ENCODE peak calls at places on chromosome 9, in eight cellular contexts. One of them, this sample, is unnamed.

GRCh38 chr9:93820667-93821306 is 134.4 kb downstream of the BARX1 start:
- DNase-seq in right lobe of liver: no peak
- DNase-seq in tibial artery: no peak
- DNase-seq in IMR-90: no peak
- DNase-seq in CD8-positive, alpha-beta T cell: no peak
- DNase-seq in left ventricle myocardium inferior: no peak
- DNase-seq in CD8-positive, alpha-beta memory T cell: no peak
- DNase-seq in neuronal stem cell: no peak
- DNase-seq in this sample: no peak

GRCh38 chr9:114214686-114215397 is 59.5 kb downstream of the COL27A1 start:
- DNase-seq in right lobe of liver: no peak
- DNase-seq in tibial artery: no peak
- DNase-seq in IMR-90: no peak
- DNase-seq in CD8-positive, alpha-beta T cell: no peak
- DNase-seq in left ventricle myocardium inferior: no peak
- DNase-seq in CD8-positive, alpha-beta memory T cell: no peak
- DNase-seq in neuronal stem cell: no peak
- DNase-seq in this sample: no peak

GRCh38 chr9:116661037-116661954 is 25.8 kb upstream of the TRIM32 start:
- DNase-seq in right lobe of liver: no peak
- DNase-seq in tibial artery: no peak
- DNase-seq in IMR-90: peak
- DNase-seq in CD8-positive, alpha-beta T cell: no peak
- DNase-seq in left ventricle myocardium inferior: no peak
- DNase-seq in CD8-positive, alpha-beta memory T cell: no peak
- DNase-seq in neuronal stem cell: peak
- DNase-seq in this sample: peak

GRCh38 chr9:23394189-23394588 is 431.9 kb downstream of the ELAVL2 start:
- DNase-seq in right lobe of liver: no peak
- DNase-seq in tibial artery: no peak
- DNase-seq in IMR-90: no peak
- DNase-seq in CD8-positive, alpha-beta T cell: no peak
- DNase-seq in left ventricle myocardium inferior: no peak
- DNase-seq in CD8-positive, alpha-beta memory T cell: no peak
- DNase-seq in neuronal stem cell: no peak
- DNase-seq in this sample: no peak

GRCh38 chr9:106964329-106964728 is 101.4 kb downstream of the ZNF462 start:
- DNase-seq in right lobe of liver: no peak
- DNase-seq in tibial artery: no peak
- DNase-seq in IMR-90: no peak
- DNase-seq in CD8-positive, alpha-beta T cell: no peak
- DNase-seq in left ventricle myocardium inferior: no peak
- DNase-seq in CD8-positive, alpha-beta memory T cell: no peak
- DNase-seq in neuronal stem cell: no peak
- DNase-seq in this sample: no peak

GRCh38 chr9:35333551-35333950 is 156.4 kb upstream of the RUSC2 start:
- DNase-seq in right lobe of liver: no peak
- DNase-seq in tibial artery: no peak
- DNase-seq in IMR-90: peak
- DNase-seq in CD8-positive, alpha-beta T cell: no peak
- DNase-seq in left ventricle myocardium inferior: no peak
- DNase-seq in CD8-positive, alpha-beta memory T cell: no peak
- DNase-seq in neuronal stem cell: no peak
- DNase-seq in this sample: peak

GRCh38 chr9:1979815-1980367 is 35.3 kb upstream of the SMARCA2 start:
- DNase-seq in right lobe of liver: peak
- DNase-seq in tibial artery: no peak
- DNase-seq in IMR-90: peak
- DNase-seq in CD8-positive, alpha-beta T cell: no peak
- DNase-seq in left ventricle myocardium inferior: peak
- DNase-seq in CD8-positive, alpha-beta memory T cell: no peak
- DNase-seq in neuronal stem cell: no peak
- DNase-seq in this sample: no peak

GRCh38 chr9:88716636-88717035 is 181.7 kb downstream of the NXNL2 start:
- DNase-seq in right lobe of liver: no peak
- DNase-seq in tibial artery: no peak
- DNase-seq in IMR-90: no peak
- DNase-seq in CD8-positive, alpha-beta T cell: no peak
- DNase-seq in left ventricle myocardium inferior: no peak
- DNase-seq in CD8-positive, alpha-beta memory T cell: no peak
- DNase-seq in neuronal stem cell: no peak
- DNase-seq in this sample: no peak

GRCh38 chr9:88523056-88523455 is 11.9 kb upstream of the NXNL2 start:
- DNase-seq in right lobe of liver: no peak
- DNase-seq in tibial artery: no peak
- DNase-seq in IMR-90: peak
- DNase-seq in CD8-positive, alpha-beta T cell: no peak
- DNase-seq in left ventricle myocardium inferior: no peak
- DNase-seq in CD8-positive, alpha-beta memory T cell: no peak
- DNase-seq in neuronal stem cell: no peak
- DNase-seq in this sample: peak

GRCh38 chr9:133956520-133957076 is 35.5 kb downstream of the VAV2 start:
- DNase-seq in right lobe of liver: peak
- DNase-seq in tibial artery: no peak
- DNase-seq in IMR-90: peak
- DNase-seq in CD8-positive, alpha-beta T cell: no peak
- DNase-seq in left ventricle myocardium inferior: no peak
- DNase-seq in CD8-positive, alpha-beta memory T cell: peak
- DNase-seq in neuronal stem cell: no peak
- DNase-seq in this sample: no peak

GRCh38 chr9:73615557-73615956 is 463.9 kb downstream of the ANXA1 start:
- DNase-seq in right lobe of liver: no peak
- DNase-seq in tibial artery: no peak
- DNase-seq in IMR-90: no peak
- DNase-seq in CD8-positive, alpha-beta T cell: no peak
- DNase-seq in left ventricle myocardium inferior: no peak
- DNase-seq in CD8-positive, alpha-beta memory T cell: no peak
- DNase-seq in neuronal stem cell: no peak
- DNase-seq in this sample: no peak

GRCh38 chr9:113695901-113696300 is 180.2 kb upstream of the ZNF618 start:
- DNase-seq in right lobe of liver: no peak
- DNase-seq in tibial artery: no peak
- DNase-seq in IMR-90: no peak
- DNase-seq in CD8-positive, alpha-beta T cell: no peak
- DNase-seq in left ventricle myocardium inferior: no peak
- DNase-seq in CD8-positive, alpha-beta memory T cell: no peak
- DNase-seq in neuronal stem cell: no peak
- DNase-seq in this sample: peak

GRCh38 chr9:68685770-68686169 is 19.3 kb upstream of the PIP5K1B start:
- DNase-seq in right lobe of liver: no peak
- DNase-seq in tibial artery: no peak
- DNase-seq in IMR-90: no peak
- DNase-seq in CD8-positive, alpha-beta T cell: no peak
- DNase-seq in left ventricle myocardium inferior: no peak
- DNase-seq in CD8-positive, alpha-beta memory T cell: no peak
- DNase-seq in neuronal stem cell: no peak
- DNase-seq in this sample: no peak

GRCh38 chr9:35814841-35815543 is at the start of gene HINT2:
- DNase-seq in right lobe of liver: peak
- DNase-seq in tibial artery: peak
- DNase-seq in IMR-90: peak
- DNase-seq in CD8-positive, alpha-beta T cell: peak
- DNase-seq in left ventricle myocardium inferior: peak
- DNase-seq in CD8-positive, alpha-beta memory T cell: peak
- DNase-seq in neuronal stem cell: peak
- DNase-seq in this sample: peak

GRCh38 chr9:35645736-35646582 is 4.8 kb downstream of the SIT1 start:
- DNase-seq in right lobe of liver: no peak
- DNase-seq in tibial artery: peak
- DNase-seq in IMR-90: no peak
- DNase-seq in CD8-positive, alpha-beta T cell: no peak
- DNase-seq in left ventricle myocardium inferior: no peak
- DNase-seq in CD8-positive, alpha-beta memory T cell: no peak
- DNase-seq in neuronal stem cell: no peak
- DNase-seq in this sample: peak

GRCh38 chr9:35501941-35502340 is 12.0 kb downstream of the RUSC2 start:
- DNase-seq in right lobe of liver: no peak
- DNase-seq in tibial artery: no peak
- DNase-seq in IMR-90: no peak
- DNase-seq in CD8-positive, alpha-beta T cell: no peak
- DNase-seq in left ventricle myocardium inferior: no peak
- DNase-seq in CD8-positive, alpha-beta memory T cell: no peak
- DNase-seq in neuronal stem cell: no peak
- DNase-seq in this sample: no peak

GRCh38 chr9:81584099-81584498 is 105.2 kb downstream of the TLE1 start:
- DNase-seq in right lobe of liver: no peak
- DNase-seq in tibial artery: no peak
- DNase-seq in IMR-90: no peak
- DNase-seq in CD8-positive, alpha-beta T cell: no peak
- DNase-seq in left ventricle myocardium inferior: no peak
- DNase-seq in CD8-positive, alpha-beta memory T cell: no peak
- DNase-seq in neuronal stem cell: no peak
- DNase-seq in this sample: no peak

GRCh38 chr9:16046713-16047112 is 493.9 kb downstream of the CCDC171 start:
- DNase-seq in right lobe of liver: no peak
- DNase-seq in tibial artery: no peak
- DNase-seq in IMR-90: peak
- DNase-seq in CD8-positive, alpha-beta T cell: no peak
- DNase-seq in left ventricle myocardium inferior: no peak
- DNase-seq in CD8-positive, alpha-beta memory T cell: no peak
- DNase-seq in neuronal stem cell: no peak
- DNase-seq in this sample: no peak

GRCh38 chr9:128114326-128115186 is 13.0 kb downstream of the PTGES2 start:
- DNase-seq in right lobe of liver: peak
- DNase-seq in tibial artery: peak
- DNase-seq in IMR-90: no peak
- DNase-seq in CD8-positive, alpha-beta T cell: no peak
- DNase-seq in left ventricle myocardium inferior: peak
- DNase-seq in CD8-positive, alpha-beta memory T cell: peak
- DNase-seq in neuronal stem cell: no peak
- DNase-seq in this sample: no peak

GRCh38 chr9:98834386-98834785 is 26.9 kb downstream of the GALNT12 start:
- DNase-seq in right lobe of liver: no peak
- DNase-seq in tibial artery: no peak
- DNase-seq in IMR-90: no peak
- DNase-seq in CD8-positive, alpha-beta T cell: no peak
- DNase-seq in left ventricle myocardium inferior: no peak
- DNase-seq in CD8-positive, alpha-beta memory T cell: no peak
- DNase-seq in neuronal stem cell: no peak
- DNase-seq in this sample: no peak

GRCh38 chr9:122113574-122113973 is 20.5 kb upstream of the TTLL11 start:
- DNase-seq in right lobe of liver: no peak
- DNase-seq in tibial artery: no peak
- DNase-seq in IMR-90: no peak
- DNase-seq in CD8-positive, alpha-beta T cell: no peak
- DNase-seq in left ventricle myocardium inferior: no peak
- DNase-seq in CD8-positive, alpha-beta memory T cell: no peak
- DNase-seq in neuronal stem cell: no peak
- DNase-seq in this sample: no peak

GRCh38 chr9:14314424-14314928 is 535 bp upstream of the NFIB start:
- DNase-seq in right lobe of liver: peak
- DNase-seq in tibial artery: peak
- DNase-seq in IMR-90: peak
- DNase-seq in CD8-positive, alpha-beta T cell: no peak
- DNase-seq in left ventricle myocardium inferior: peak
- DNase-seq in CD8-positive, alpha-beta memory T cell: no peak
- DNase-seq in neuronal stem cell: no peak
- DNase-seq in this sample: peak
- H3K27ac ChIP-seq in right lobe of liver: peak
- H3K27ac ChIP-seq in tibial artery: peak
- H3K27ac ChIP-seq in IMR-90: no peak
- H3K27ac ChIP-seq in CD8-positive, alpha-beta T cell: no peak
- H3K27ac ChIP-seq in left ventricle myocardium inferior: peak
- H3K27ac ChIP-seq in CD8-positive, alpha-beta memory T cell: no peak
- H3K27ac ChIP-seq in neuronal stem cell: no peak
- H3K27ac ChIP-seq in this sample: peak

GRCh38 chr9:22216730-22217160 is 207.6 kb upstream of the CDKN2B start:
- DNase-seq in right lobe of liver: no peak
- DNase-seq in tibial artery: no peak
- DNase-seq in IMR-90: peak
- DNase-seq in CD8-positive, alpha-beta T cell: no peak
- DNase-seq in left ventricle myocardium inferior: no peak
- DNase-seq in CD8-positive, alpha-beta memory T cell: no peak
- DNase-seq in neuronal stem cell: no peak
- DNase-seq in this sample: no peak
- H3K27ac ChIP-seq in right lobe of liver: no peak
- H3K27ac ChIP-seq in tibial artery: no peak
- H3K27ac ChIP-seq in IMR-90: no peak
- H3K27ac ChIP-seq in CD8-positive, alpha-beta T cell: no peak
- H3K27ac ChIP-seq in left ventricle myocardium inferior: no peak
- H3K27ac ChIP-seq in CD8-positive, alpha-beta memory T cell: no peak
- H3K27ac ChIP-seq in neuronal stem cell: no peak
- H3K27ac ChIP-seq in this sample: peak

DNA sequence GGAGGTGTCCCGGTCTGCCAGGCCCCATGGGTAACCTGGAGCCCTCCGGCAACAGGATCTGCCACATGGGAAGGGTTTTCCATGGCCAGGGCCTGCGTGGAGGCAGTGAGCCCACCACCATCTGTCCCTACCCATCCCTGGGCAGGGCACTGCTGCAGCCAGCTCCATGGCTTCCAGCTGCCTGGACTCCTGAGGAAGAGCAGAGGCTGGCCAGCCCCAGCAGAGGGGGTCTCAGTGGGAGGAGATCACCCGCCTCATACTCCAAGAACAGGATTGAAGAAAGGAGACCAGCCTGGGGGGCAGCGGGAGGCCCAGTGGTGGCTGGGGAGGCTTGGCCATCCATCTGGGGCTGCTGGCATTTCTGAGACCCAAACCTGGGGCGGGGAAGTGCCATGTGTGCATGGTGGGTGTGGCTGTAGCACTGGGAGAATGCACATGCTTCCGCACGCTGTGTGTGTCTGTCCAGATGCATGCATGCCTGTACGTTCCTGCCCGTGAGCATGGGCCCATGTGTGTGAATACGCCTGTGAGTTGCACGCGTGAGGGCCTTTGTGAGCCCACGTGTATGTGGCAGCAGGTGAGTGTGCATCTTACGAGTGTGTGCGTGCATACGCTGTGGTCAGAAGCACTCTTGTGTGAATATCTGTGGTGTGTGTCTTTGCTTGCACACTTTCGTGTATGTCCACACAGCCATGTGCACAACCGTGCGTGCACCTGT is 78.5 kb downstream of the LMX1B start:
- DNase-seq in right lobe of liver: peak
- DNase-seq in tibial artery: no peak
- DNase-seq in IMR-90: no peak
- DNase-seq in CD8-positive, alpha-beta T cell: no peak
- DNase-seq in left ventricle myocardium inferior: no peak
- DNase-seq in CD8-positive, alpha-beta memory T cell: no peak
- DNase-seq in neuronal stem cell: no peak
- DNase-seq in this sample: no peak
- H3K27ac ChIP-seq in right lobe of liver: no peak
- H3K27ac ChIP-seq in tibial artery: no peak
- H3K27ac ChIP-seq in IMR-90: no peak
- H3K27ac ChIP-seq in CD8-positive, alpha-beta T cell: no peak
- H3K27ac ChIP-seq in left ventricle myocardium inferior: no peak
- H3K27ac ChIP-seq in CD8-positive, alpha-beta memory T cell: no peak
- H3K27ac ChIP-seq in neuronal stem cell: no peak
- H3K27ac ChIP-seq in this sample: peak

GRCh38 chr9:137613259-137613658 is 5.5 kb upstream of the EHMT1 start:
- DNase-seq in right lobe of liver: no peak
- DNase-seq in tibial artery: no peak
- DNase-seq in IMR-90: no peak
- DNase-seq in CD8-positive, alpha-beta T cell: no peak
- DNase-seq in left ventricle myocardium inferior: no peak
- DNase-seq in CD8-positive, alpha-beta memory T cell: no peak
- DNase-seq in neuronal stem cell: no peak
- DNase-seq in this sample: no peak
- H3K27ac ChIP-seq in right lobe of liver: no peak
- H3K27ac ChIP-seq in tibial artery: no peak
- H3K27ac ChIP-seq in IMR-90: no peak
- H3K27ac ChIP-seq in CD8-positive, alpha-beta T cell: no peak
- H3K27ac ChIP-seq in left ventricle myocardium inferior: peak
- H3K27ac ChIP-seq in CD8-positive, alpha-beta memory T cell: no peak
- H3K27ac ChIP-seq in neuronal stem cell: no peak
- H3K27ac ChIP-seq in this sample: peak

GRCh38 chr9:96450613-96451544 is 910 bp downstream of the HABP4 start:
- DNase-seq in right lobe of liver: peak
- DNase-seq in tibial artery: peak
- DNase-seq in IMR-90: peak
- DNase-seq in CD8-positive, alpha-beta T cell: peak
- DNase-seq in left ventricle myocardium inferior: peak
- DNase-seq in CD8-positive, alpha-beta memory T cell: peak
- DNase-seq in neuronal stem cell: no peak
- DNase-seq in this sample: peak
- H3K27ac ChIP-seq in right lobe of liver: no peak
- H3K27ac ChIP-seq in tibial artery: peak
- H3K27ac ChIP-seq in IMR-90: peak
- H3K27ac ChIP-seq in CD8-positive, alpha-beta T cell: peak
- H3K27ac ChIP-seq in left ventricle myocardium inferior: peak
- H3K27ac ChIP-seq in CD8-positive, alpha-beta memory T cell: peak
- H3K27ac ChIP-seq in neuronal stem cell: no peak
- H3K27ac ChIP-seq in this sample: peak

This sample was measured in RWPE1.